ENCODE peak calls at places on chromosomes 13 and 19, in six cellular contexts. One of them, this sample, is unnamed.

GRCh38 chr19:1861599-1862031 is 1.8 kb downstream of the KLF16 start:
- DNase-seq in OCI-LY7: no peak
- DNase-seq in CD4-positive, alpha-beta T cell: no peak
- DNase-seq in left ventricle myocardium inferior: no peak
- DNase-seq in pancreas: no peak
- DNase-seq in transverse colon: no peak
- DNase-seq in this sample: no peak

GRCh38 chr19:21604351-21604926 is 99.0 kb downstream of the ZNF429 start:
- DNase-seq in OCI-LY7: peak
- DNase-seq in CD4-positive, alpha-beta T cell: no peak
- DNase-seq in left ventricle myocardium inferior: no peak
- DNase-seq in pancreas: no peak
- DNase-seq in transverse colon: no peak
- DNase-seq in this sample: no peak

GRCh38 chr13:27954406-27954851 is 14.7 kb downstream of the CDX2 start:
- DNase-seq in OCI-LY7: no peak
- DNase-seq in CD4-positive, alpha-beta T cell: no peak
- DNase-seq in left ventricle myocardium inferior: no peak
- DNase-seq in pancreas: peak
- DNase-seq in transverse colon: peak
- DNase-seq in this sample: no peak

GRCh38 chr13:99218545-99218944 is 17.9 kb downstream of the UBAC2 start:
- DNase-seq in OCI-LY7: no peak
- DNase-seq in CD4-positive, alpha-beta T cell: no peak
- DNase-seq in left ventricle myocardium inferior: peak
- DNase-seq in pancreas: peak
- DNase-seq in transverse colon: no peak
- DNase-seq in this sample: no peak

GRCh38 chr19:18349524-18350128 is 9.2 kb downstream of the PGPEP1 start:
- DNase-seq in OCI-LY7: peak
- DNase-seq in CD4-positive, alpha-beta T cell: no peak
- DNase-seq in left ventricle myocardium inferior: no peak
- DNase-seq in pancreas: peak
- DNase-seq in transverse colon: peak
- DNase-seq in this sample: peak

GRCh38 chr19:35673121-35673804 is 6.9 kb downstream of the UPK1A start:
- DNase-seq in OCI-LY7: no peak
- DNase-seq in CD4-positive, alpha-beta T cell: peak
- DNase-seq in left ventricle myocardium inferior: peak
- DNase-seq in pancreas: no peak
- DNase-seq in transverse colon: peak
- DNase-seq in this sample: peak

GRCh38 chr13:113835461-113836274 is 28.2 kb downstream of the GAS6 start:
- DNase-seq in OCI-LY7: no peak
- DNase-seq in CD4-positive, alpha-beta T cell: no peak
- DNase-seq in left ventricle myocardium inferior: peak
- DNase-seq in pancreas: no peak
- DNase-seq in transverse colon: no peak
- DNase-seq in this sample: no peak

GRCh38 chr19:19337120-19337519 is 16.5 kb downstream of the MAU2 start:
- DNase-seq in OCI-LY7: no peak
- DNase-seq in CD4-positive, alpha-beta T cell: no peak
- DNase-seq in left ventricle myocardium inferior: no peak
- DNase-seq in pancreas: no peak
- DNase-seq in transverse colon: no peak
- DNase-seq in this sample: no peak

GRCh38 chr19:43934055-43934984 is 762 bp downstream of the ZNF45 start:
- DNase-seq in OCI-LY7: no peak
- DNase-seq in CD4-positive, alpha-beta T cell: no peak
- DNase-seq in left ventricle myocardium inferior: no peak
- DNase-seq in pancreas: no peak
- DNase-seq in transverse colon: no peak
- DNase-seq in this sample: no peak

GRCh38 chr19:35169226-35169995 is 14.9 kb downstream of the FXYD5 start:
- DNase-seq in OCI-LY7: no peak
- DNase-seq in CD4-positive, alpha-beta T cell: no peak
- DNase-seq in left ventricle myocardium inferior: no peak
- DNase-seq in pancreas: no peak
- DNase-seq in transverse colon: no peak
- DNase-seq in this sample: no peak

GRCh38 chr19:17406039-17406886 is 833 bp upstream of the BST2 start:
- DNase-seq in OCI-LY7: no peak
- DNase-seq in CD4-positive, alpha-beta T cell: no peak
- DNase-seq in left ventricle myocardium inferior: no peak
- DNase-seq in pancreas: no peak
- DNase-seq in transverse colon: peak
- DNase-seq in this sample: peak

GRCh38 chr19:33133438-33134031 is 1.6 kb downstream of the WDR88 start:
- DNase-seq in OCI-LY7: no peak
- DNase-seq in CD4-positive, alpha-beta T cell: no peak
- DNase-seq in left ventricle myocardium inferior: no peak
- DNase-seq in pancreas: peak
- DNase-seq in transverse colon: no peak
- DNase-seq in this sample: no peak

GRCh38 chr13:69374036-69374435 is 733.6 kb upstream of the ATXN8OS start:
- DNase-seq in OCI-LY7: no peak
- DNase-seq in CD4-positive, alpha-beta T cell: no peak
- DNase-seq in left ventricle myocardium inferior: no peak
- DNase-seq in pancreas: no peak
- DNase-seq in transverse colon: no peak
- DNase-seq in this sample: no peak

GRCh38 chr19:5553892-5554291 is 13.9 kb downstream of the TINCR start:
- DNase-seq in OCI-LY7: no peak
- DNase-seq in CD4-positive, alpha-beta T cell: no peak
- DNase-seq in left ventricle myocardium inferior: no peak
- DNase-seq in pancreas: no peak
- DNase-seq in transverse colon: no peak
- DNase-seq in this sample: no peak

GRCh38 chr19:54561840-54562239 is 11.8 kb upstream of the LILRA2 start:
- DNase-seq in OCI-LY7: no peak
- DNase-seq in CD4-positive, alpha-beta T cell: no peak
- DNase-seq in left ventricle myocardium inferior: no peak
- DNase-seq in pancreas: no peak
- DNase-seq in transverse colon: no peak
- DNase-seq in this sample: no peak

GRCh38 chr19:49210108-49210900 is 52.7 kb downstream of the TRPM4 start:
- DNase-seq in OCI-LY7: peak
- DNase-seq in CD4-positive, alpha-beta T cell: peak
- DNase-seq in left ventricle myocardium inferior: no peak
- DNase-seq in pancreas: peak
- DNase-seq in transverse colon: peak
- DNase-seq in this sample: no peak

GRCh38 chr13:74087304-74087703 is 46.9 kb downstream of the KLF12 start:
- DNase-seq in OCI-LY7: no peak
- DNase-seq in CD4-positive, alpha-beta T cell: no peak
- DNase-seq in left ventricle myocardium inferior: no peak
- DNase-seq in pancreas: no peak
- DNase-seq in transverse colon: no peak
- DNase-seq in this sample: no peak

GRCh38 chr13:74084375-74084902 is 49.8 kb downstream of the KLF12 start:
- DNase-seq in OCI-LY7: no peak
- DNase-seq in CD4-positive, alpha-beta T cell: no peak
- DNase-seq in left ventricle myocardium inferior: no peak
- DNase-seq in pancreas: no peak
- DNase-seq in transverse colon: no peak
- DNase-seq in this sample: no peak

GRCh38 chr13:74080762-74081161 is 53.4 kb downstream of the KLF12 start:
- DNase-seq in OCI-LY7: no peak
- DNase-seq in CD4-positive, alpha-beta T cell: no peak
- DNase-seq in left ventricle myocardium inferior: no peak
- DNase-seq in pancreas: no peak
- DNase-seq in transverse colon: no peak
- DNase-seq in this sample: no peak

GRCh38 chr13:74077847-74078246 is 56.4 kb downstream of the KLF12 start:
- DNase-seq in OCI-LY7: no peak
- DNase-seq in CD4-positive, alpha-beta T cell: no peak
- DNase-seq in left ventricle myocardium inferior: no peak
- DNase-seq in pancreas: no peak
- DNase-seq in transverse colon: no peak
- DNase-seq in this sample: no peak

DNA sequence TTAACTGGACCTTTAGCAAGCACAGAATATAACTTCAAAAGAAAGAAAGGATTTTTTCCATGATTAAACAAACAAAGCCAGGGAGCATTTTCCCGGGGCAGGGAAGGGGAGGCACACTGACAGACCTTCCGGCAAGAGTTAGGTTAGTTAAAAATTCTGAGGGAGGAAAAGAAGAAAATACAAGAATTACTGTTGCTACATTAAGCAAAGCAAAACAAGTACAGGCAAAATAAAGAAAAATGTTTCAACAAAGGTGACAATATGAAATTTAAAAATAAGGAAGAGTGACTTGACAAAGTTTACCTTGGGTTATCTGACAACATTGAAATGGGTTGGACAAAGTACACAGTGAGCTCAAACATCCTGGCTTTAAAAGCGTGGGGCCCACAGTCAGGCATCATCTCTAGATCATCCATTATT is 51.5 kb downstream of the KLF12 start:
- DNase-seq in OCI-LY7: no peak
- DNase-seq in CD4-positive, alpha-beta T cell: no peak
- DNase-seq in left ventricle myocardium inferior: no peak
- DNase-seq in pancreas: no peak
- DNase-seq in transverse colon: no peak
- DNase-seq in this sample: no peak
- TF ChIP-seq CTCF in OCI-LY7: no peak
- TF ChIP-seq CTCF in CD4-positive, alpha-beta T cell: no peak
- TF ChIP-seq CTCF in left ventricle myocardium inferior: no peak
- TF ChIP-seq CTCF in pancreas: no peak
- TF ChIP-seq CTCF in transverse colon: no peak
- TF ChIP-seq CTCF in this sample: no peak

DNA sequence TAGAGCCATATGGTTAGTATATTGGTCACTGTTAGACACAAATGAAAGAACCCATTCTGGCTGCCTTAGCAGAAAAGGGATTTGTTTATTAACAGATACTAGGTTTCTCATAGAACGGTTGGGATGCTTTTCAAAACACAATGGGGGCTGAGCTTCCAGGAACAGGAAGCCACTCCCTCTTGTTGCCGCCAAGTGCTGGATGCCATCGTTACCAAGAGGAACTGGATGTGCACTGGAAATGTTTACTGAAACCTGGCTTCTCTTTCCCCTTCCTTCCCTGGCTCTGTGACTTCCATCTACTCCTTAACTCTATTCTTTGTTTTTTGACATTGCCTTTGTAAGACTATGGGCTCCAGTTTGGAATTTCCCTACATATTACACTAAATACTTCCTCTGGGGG is 11.8 kb upstream of the KL start:
- DNase-seq in OCI-LY7: no peak
- DNase-seq in CD4-positive, alpha-beta T cell: no peak
- DNase-seq in left ventricle myocardium inferior: peak
- DNase-seq in pancreas: no peak
- DNase-seq in transverse colon: no peak
- DNase-seq in this sample: no peak
- H3K27ac ChIP-seq in OCI-LY7: no peak
- H3K27ac ChIP-seq in CD4-positive, alpha-beta T cell: no peak
- H3K27ac ChIP-seq in left ventricle myocardium inferior: peak
- H3K27ac ChIP-seq in pancreas: no peak
- H3K27ac ChIP-seq in transverse colon: no peak
- H3K27ac ChIP-seq in this sample: no peak

DNA sequence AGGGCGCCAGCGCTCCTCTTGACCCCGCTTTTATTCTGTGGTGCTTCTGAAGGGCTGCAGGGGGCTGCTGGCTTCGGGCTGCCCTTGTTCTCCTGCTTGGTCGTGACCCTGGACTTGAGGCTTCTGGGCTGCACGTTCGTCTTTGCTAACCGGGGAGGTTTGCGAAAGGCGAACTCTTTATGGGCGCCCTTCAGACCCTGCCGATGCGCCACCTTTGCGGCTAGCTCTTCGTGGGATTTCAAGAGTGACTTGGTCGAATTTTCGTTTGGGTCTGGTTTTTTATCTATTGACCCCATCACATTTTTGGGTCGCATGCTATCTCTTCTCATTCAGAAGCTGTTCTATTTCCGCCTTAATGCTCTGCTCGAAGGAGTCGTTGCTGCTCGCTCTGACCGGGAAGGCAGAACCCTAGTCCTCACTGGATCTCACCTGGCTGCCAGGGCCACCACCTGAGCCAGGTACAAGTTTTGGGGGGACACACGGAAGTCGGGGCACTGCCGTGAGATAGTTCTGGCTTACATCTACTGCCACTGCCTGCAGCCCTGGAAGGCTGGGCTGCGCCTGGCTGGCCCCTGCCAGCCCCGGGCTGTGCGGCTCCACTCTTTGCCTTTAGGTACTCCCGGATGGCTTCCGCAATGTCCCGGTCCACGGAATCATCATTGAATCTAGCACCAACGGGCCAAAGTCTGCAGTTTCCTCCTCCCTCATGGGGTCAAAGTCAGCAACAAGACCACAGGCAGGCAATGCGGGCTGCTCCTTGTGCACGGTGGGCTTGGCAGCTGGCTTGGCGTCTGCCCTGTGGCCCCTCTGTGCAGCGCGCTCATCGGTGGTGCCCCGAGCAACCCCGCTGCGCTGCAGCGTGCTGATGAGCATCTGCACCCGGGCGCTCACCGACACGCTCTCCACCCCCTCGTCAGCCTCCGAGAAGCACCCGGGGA is 16.2 kb downstream of the RB1 start:
- DNase-seq in OCI-LY7: no peak
- DNase-seq in CD4-positive, alpha-beta T cell: peak
- DNase-seq in left ventricle myocardium inferior: no peak
- DNase-seq in pancreas: no peak
- DNase-seq in transverse colon: no peak
- DNase-seq in this sample: no peak
- TF ChIP-seq CTCF in OCI-LY7: no peak
- TF ChIP-seq CTCF in CD4-positive, alpha-beta T cell: no peak
- TF ChIP-seq CTCF in left ventricle myocardium inferior: no peak
- TF ChIP-seq CTCF in pancreas: no peak
- TF ChIP-seq CTCF in transverse colon: no peak
- TF ChIP-seq CTCF in this sample: no peak

DNA sequence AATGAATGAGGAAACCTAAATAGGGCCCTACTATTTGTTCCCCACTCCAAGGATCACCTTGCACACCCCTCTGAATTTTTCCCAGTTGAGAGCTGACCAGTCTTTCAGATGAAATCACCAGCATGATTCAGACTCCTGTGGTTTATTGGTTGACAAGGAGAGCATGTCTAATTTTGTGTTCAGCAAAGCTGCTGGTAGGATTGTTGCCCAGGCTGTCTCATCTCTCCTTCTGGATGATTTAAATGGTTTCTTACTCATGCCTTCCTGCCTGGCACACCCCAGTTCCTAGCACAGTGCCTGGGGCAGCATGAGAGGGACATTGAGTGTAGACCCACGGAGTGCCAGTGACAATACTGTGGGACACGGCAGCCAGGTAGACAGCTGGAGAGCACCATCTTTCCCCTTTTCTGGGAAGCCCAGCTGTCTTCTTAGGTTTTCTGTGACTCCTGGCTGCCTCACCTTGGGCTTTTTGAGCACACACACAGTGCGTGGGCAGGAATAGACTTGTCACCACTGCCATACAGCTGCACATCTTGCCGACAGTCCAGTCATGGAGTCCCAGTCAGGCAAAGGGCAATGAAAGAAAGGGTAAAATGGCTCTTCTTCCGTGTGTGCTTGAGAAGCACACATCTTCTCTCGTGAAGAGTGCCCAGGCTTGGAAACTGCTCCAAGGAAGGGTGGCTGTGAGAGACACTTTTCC is 12.3 kb downstream of the FGF9 start:
- DNase-seq in OCI-LY7: no peak
- DNase-seq in CD4-positive, alpha-beta T cell: no peak
- DNase-seq in left ventricle myocardium inferior: no peak
- DNase-seq in pancreas: no peak
- DNase-seq in transverse colon: no peak
- DNase-seq in this sample: peak
- H3K27ac ChIP-seq in OCI-LY7: no peak
- H3K27ac ChIP-seq in CD4-positive, alpha-beta T cell: no peak
- H3K27ac ChIP-seq in left ventricle myocardium inferior: peak
- H3K27ac ChIP-seq in pancreas: no peak
- H3K27ac ChIP-seq in transverse colon: no peak
- H3K27ac ChIP-seq in this sample: no peak

GRCh38 chr13:112225429-112226090 is 150.6 kb upstream of the SPACA7 start:
- DNase-seq in OCI-LY7: no peak
- DNase-seq in CD4-positive, alpha-beta T cell: no peak
- DNase-seq in left ventricle myocardium inferior: no peak
- DNase-seq in pancreas: no peak
- DNase-seq in transverse colon: no peak
- DNase-seq in this sample: no peak
- TF ChIP-seq CTCF in OCI-LY7: peak
- TF ChIP-seq CTCF in CD4-positive, alpha-beta T cell: no peak
- TF ChIP-seq CTCF in left ventricle myocardium inferior: no peak
- TF ChIP-seq CTCF in pancreas: no peak
- TF ChIP-seq CTCF in transverse colon: no peak
- TF ChIP-seq CTCF in this sample: no peak